ENCODE peak calls at places on chromosomes 1 and 21, in four cellular contexts. T is IMR-90, M is K562, X is endothelial cell of umbilical vein. A is an unnamed sample.

GRCh38 chr21:31416465-31416864 is 72.4 kb upstream of the TIAM1 start:
- DNase-seq in T (no peak), M (no peak), X (no peak), A (no peak)

GRCh38 chr1:41255978-41256377 is 13.9 kb upstream of the SCMH1 start:
- DNase-seq in T (peak), M (no peak), X (no peak), A (no peak)

GRCh38 chr1:153567621-153568366 is 2.1 kb upstream of the S100A2 start:
- DNase-seq in T (peak), M (no peak), X (peak), A (no peak)

GRCh38 chr1:177902151-177902765 is 67.6 kb downstream of the SEC16B start:
- DNase-seq in T (no peak), M (no peak), X (no peak), A (no peak)

GRCh38 chr1:212622467-212622866 is 13.9 kb downstream of the ATF3 start:
- DNase-seq in T (no peak), M (no peak), X (no peak), A (no peak)

GRCh38 chr1:56196839-56197238 is 382.5 kb downstream of the PLPP3 start:
- DNase-seq in T (no peak), M (no peak), X (peak), A (no peak)

GRCh38 chr1:206890125-206890637 is 7.1 kb upstream of the IL24 start:
- DNase-seq in T (peak), M (no peak), X (no peak), A (no peak)

GRCh38 chr1:156475568-156476500 is 24.7 kb downstream of the MEF2D start:
- DNase-seq in T (peak), M (no peak), X (no peak), A (no peak)

GRCh38 chr1:116334015-116334547 is 39.0 kb upstream of the ATP1A1 start:
- DNase-seq in T (peak), M (no peak), X (peak), A (no peak)

GRCh38 chr1:197868751-197869501 is 33.5 kb upstream of the C1orf53 start:
- DNase-seq in T (peak), M (peak), X (peak), A (no peak)

GRCh38 chr1:184624626-184625025 is 130.0 kb downstream of the EDEM3 start:
- DNase-seq in T (peak), M (no peak), X (no peak), A (no peak)

GRCh38 chr1:79322511-79323027 is 316.0 kb upstream of the ADGRL4 start:
- DNase-seq in T (peak), M (no peak), X (no peak), A (no peak)

GRCh38 chr1:22799971-22800370 is 89.3 kb downstream of the EPHB2 start:
- DNase-seq in T (no peak), M (no peak), X (no peak), A (no peak)

GRCh38 chr1:1360511-1361169 is 2.3 kb upstream of the MXRA8 start:
- DNase-seq in T (peak), M (no peak), X (no peak), A (no peak)

GRCh38 chr1:226308166-226308722 is 720 bp downstream of the LIN9 start:
- DNase-seq in T (no peak), M (peak), X (peak), A (no peak)

GRCh38 chr1:183414365-183414764 is 3.8 kb downstream of the NMNAT2 start:
- DNase-seq in T (no peak), M (no peak), X (no peak), A (no peak)

GRCh38 chr1:1371741-1372711 is 3.0 kb downstream of the AURKAIP1 start:
- DNase-seq in T (peak), M (peak), X (peak), A (no peak)

GRCh38 chr1:173241528-173242347 is 34.6 kb upstream of the TNFSF4 start:
- DNase-seq in T (no peak), M (no peak), X (no peak), A (peak)

GRCh38 chr1:9207086-9207485 is 27.5 kb upstream of the H6PD start:
- DNase-seq in T (peak), M (no peak), X (no peak), A (no peak)

GRCh38 chr1:3466366-3467075 is 12.1 kb downstream of the ARHGEF16 start:
- DNase-seq in T (no peak), M (no peak), X (no peak), A (no peak)

GRCh38 chr1:50774759-50775351 is 185.2 kb downstream of the FAF1 start:
- DNase-seq in T (peak), M (peak), X (peak), A (peak)

GRCh38 chr1:234899041-234899787 is 229.4 kb downstream of the TOMM20 start:
- DNase-seq in T (peak), M (no peak), X (peak), A (no peak)

GRCh38 chr1:204098683-204099082 is 25.8 kb downstream of the SOX13 start:
- DNase-seq in T (no peak), M (no peak), X (no peak), A (no peak)

GRCh38 chr1:89657886-89658285 is 25.0 kb downstream of the LRRC8C start:
- DNase-seq in T (peak), M (no peak), X (peak), A (peak)

GRCh38 chr1:186094170-186094569 is 280.9 kb downstream of the TPR start:
- DNase-seq in T (peak), M (no peak), X (peak), A (no peak)

GRCh38 chr1:233390842-233391241 is 63.3 kb downstream of the MAP3K21 start:
- DNase-seq in T (no peak), M (no peak), X (no peak), A (no peak)
- TF ChIP-seq FOS in T (no peak), M (no peak), X (no peak), A (no peak)

GRCh38 chr1:86915737-86916235 is 1.4 kb downstream of the HS2ST1 start:
- DNase-seq in T (no peak), M (no peak), X (no peak), A (no peak)
- TF ChIP-seq FOS in T (no peak), M (no peak), X (no peak), A (no peak)

GRCh38 chr1:53049574-53049967 is 12.4 kb upstream of the PODN start:
- DNase-seq in T (peak), M (no peak), X (peak), A (no peak)
- TF ChIP-seq FOS in T (no peak), M (no peak), X (peak), A (no peak)

GRCh38 chr21:43911935-43912487 is 47.0 kb downstream of the AGPAT3 start:
- DNase-seq in T (no peak), M (no peak), X (no peak), A (no peak)

GRCh38 chr21:43911015-43911934 is 46.3 kb downstream of the AGPAT3 start:
- DNase-seq in T (no peak), M (no peak), X (no peak), A (no peak)

GRCh38 chr21:43916076-43916475 is 51.1 kb downstream of the AGPAT3 start:
- DNase-seq in T (no peak), M (peak), X (no peak), A (no peak)

GRCh38 chr21:43912910-43913309 is 47.9 kb downstream of the AGPAT3 start:
- DNase-seq in T (no peak), M (no peak), X (no peak), A (no peak)

GRCh38 chr21:43913928-43914327 is 48.9 kb downstream of the AGPAT3 start:
- DNase-seq in T (peak), M (peak), X (no peak), A (no peak)
- TF ChIP-seq FOS in T (no peak), M (no peak), X (no peak), A (no peak)

GRCh38 chr1:96087719-96088118 is 633.9 kb upstream of the PTBP2 start:
- DNase-seq in T (no peak), M (no peak), X (no peak), A (no peak)
- TF ChIP-seq FOS in T (no peak), M (no peak), X (no peak), A (no peak)